ENCODE peak calls at places on chromosomes 4 and X, in nine cellular contexts. T, X, F, O, E, K, D, U and G are unnamed samples.

GRCh38 chr4:99679204-99679603 is 21.6 kb upstream of the C4orf54 start:
- DNase-seq in X (no peak), K (no peak), T (no peak), E (no peak), O (no peak), F (no peak), D (no peak), U (no peak), G (no peak)

GRCh38 chr4:13540446-13541175 is 3.7 kb downstream of the NKX3-2 start:
- DNase-seq in X (no peak), U (no peak), D (no peak), T (no peak), F (no peak), K (no peak), E (no peak), O (no peak), G (peak)

GRCh38 chr4:66639361-66639760 is 905.9 kb downstream of the CENPC start:
- DNase-seq in K (peak), X (no peak), D (no peak), E (no peak), U (no peak), T (no peak), O (peak), F (no peak), G (no peak)

GRCh38 chrX:36683507-36683906 is 324.7 kb upstream of the FAM47C start:
- DNase-seq in T (no peak), F (no peak), O (no peak), U (no peak), E (no peak), D (no peak), K (no peak), X (no peak), G (no peak)

GRCh38 chr4:104345598-104346242 is 149.0 kb downstream of the CXXC4 start:
- DNase-seq in D (no peak), E (no peak), U (no peak), T (no peak), F (no peak), X (no peak), O (no peak), K (no peak), G (no peak)

GRCh38 chr4:22997358-22998224 is 304.9 kb downstream of the GBA3 start:
- DNase-seq in U (no peak), K (no peak), D (no peak), E (no peak), F (no peak), X (no peak), O (no peak), T (no peak), G (no peak)

GRCh38 chr4:152680988-152681731 is 1.4 kb upstream of the TMEM154 start:
- DNase-seq in F (no peak), E (peak), O (no peak), T (peak), U (peak), K (peak), X (no peak), D (peak), G (no peak)

GRCh38 chrX:137926090-137926489 is 360.2 kb downstream of the ZIC3 start:
- DNase-seq in D (peak), F (no peak), E (no peak), T (no peak), U (no peak), K (no peak), O (peak), X (no peak), G (no peak)

GRCh38 chr4:184011810-184012209 is 106.7 kb downstream of the STOX2 start:
- DNase-seq in F (no peak), D (no peak), O (no peak), T (no peak), E (no peak), K (no peak), U (no peak), X (no peak), G (no peak)

GRCh38 chr4:16818005-16818404 is 80.4 kb downstream of the LDB2 start:
- DNase-seq in F (no peak), T (no peak), D (no peak), U (no peak), X (no peak), O (no peak), E (no peak), K (no peak), G (no peak)

GRCh38 chr4:186472948-186473347 is 82.4 kb downstream of the MTNR1A start:
- DNase-seq in T (peak), D (peak), E (no peak), X (no peak), K (peak), O (no peak), U (peak), F (no peak), G (no peak)

GRCh38 chr4:24229976-24230375 is 340.1 kb upstream of the PPARGC1A start:
- DNase-seq in D (no peak), X (no peak), O (no peak), U (no peak), T (peak), E (no peak), F (no peak), K (peak), G (no peak)

GRCh38 chr4:52200339-52200725 is 149.2 kb downstream of the SPATA18 start:
- DNase-seq in E (no peak), F (no peak), T (no peak), X (no peak), U (no peak), D (no peak), O (no peak), K (no peak), G (no peak)

GRCh38 chr4:15729910-15730533 is 27.2 kb downstream of the BST1 start:
- DNase-seq in U (peak), K (no peak), E (no peak), X (no peak), T (peak), F (no peak), O (no peak), D (peak), G (peak)

GRCh38 chr4:112145820-112146813 is 863 bp downstream of the FAM241A start:
- DNase-seq in F (peak), O (no peak), U (no peak), E (no peak), K (no peak), X (no peak), T (peak), D (peak), G (peak)

GRCh38 chrX:14064632-14065432 is 35.1 kb upstream of the GEMIN8 start:
- DNase-seq in O (no peak), E (no peak), F (no peak), T (no peak), U (peak), K (no peak), X (no peak), D (peak), G (peak)

GRCh38 chr4:163591614-163592020 is 97.1 kb downstream of the TMA16 start:
- DNase-seq in F (no peak), X (no peak), U (no peak), E (no peak), T (no peak), D (peak), O (no peak), K (no peak), G (no peak)

GRCh38 chr4:3518511-3518880 is 13.7 kb downstream of the LRPAP1 start:
- DNase-seq in X (peak), F (no peak), T (no peak), K (no peak), D (no peak), U (no peak), O (no peak), E (no peak), G (no peak)

GRCh38 chr4:64564126-64564525 is 154.9 kb upstream of the TECRL start:
- DNase-seq in E (no peak), U (no peak), X (no peak), T (no peak), O (no peak), D (no peak), K (no peak), F (no peak), G (no peak)

GRCh38 chr4:97656034-97656720 is 487.1 kb downstream of the STPG2 start:
- DNase-seq in T (no peak), D (peak), X (no peak), E (no peak), K (peak), F (no peak), U (peak), O (no peak), G (no peak)

GRCh38 chr4:168550071-168550766 is 53.4 kb downstream of the PALLD start:
- DNase-seq in U (no peak), E (no peak), X (no peak), T (no peak), D (no peak), K (no peak), F (no peak), O (no peak), G (no peak)

GRCh38 chr4:148196168-148196567 is 246.0 kb downstream of the NR3C2 start:
- DNase-seq in D (no peak), T (no peak), X (no peak), U (no peak), F (no peak), O (no peak), E (no peak), K (no peak), G (no peak)

GRCh38 chr4:22237846-22238513 is 277.9 kb downstream of the ADGRA3 start:
- DNase-seq in U (no peak), T (no peak), K (no peak), F (no peak), O (no peak), E (no peak), X (peak), D (no peak), G (peak)

GRCh38 chr4:575281-576141 is 584 bp downstream of the TMEM271 start:
- DNase-seq in X (peak), D (peak), U (no peak), F (no peak), K (no peak), E (no peak), T (no peak), O (no peak), G (no peak)

GRCh38 chr4:88630756-88631155 is 38.5 kb downstream of the HERC3 start:
- DNase-seq in X (no peak), D (no peak), F (no peak), U (peak), E (no peak), O (no peak), K (no peak), T (peak), G (no peak)

GRCh38 chrX:77442728-77443127 is 4.5 kb upstream of the FGF16 start:
- DNase-seq in O (no peak), K (peak), D (no peak), T (peak), U (no peak), F (no peak), E (no peak), X (no peak), G (no peak)

GRCh38 chr4:145828802-145829485 is 109.7 kb downstream of the ZNF827 start:
- DNase-seq in U (no peak), T (no peak), O (no peak), F (no peak), E (no peak), D (no peak), X (no peak), K (no peak), G (no peak)

GRCh38 chrX:34437586-34437985 is 219.5 kb downstream of the TMEM47 start:
- DNase-seq in X (no peak), T (no peak), D (no peak), U (no peak), F (no peak), E (no peak), K (no peak), O (no peak), G (no peak)

GRCh38 chrX:24396930-24397277 is 36.5 kb downstream of the SUPT20HL1 start:
- DNase-seq in E (no peak), T (no peak), F (no peak), O (no peak), U (no peak), X (no peak), K (no peak), D (no peak), G (no peak)

GRCh38 chr4:16289872-16290554 is 63.7 kb upstream of the TAPT1 start:
- DNase-seq in X (no peak), E (no peak), T (peak), F (no peak), K (no peak), U (peak), D (peak), O (no peak), G (peak)

GRCh38 chrX:107467271-107467670 is 17.8 kb downstream of the FRMPD3 start:
- DNase-seq in D (no peak), K (no peak), T (no peak), F (no peak), O (no peak), E (no peak), U (no peak), X (no peak), G (no peak)

GRCh38 chr4:113469926-113470325 is 291.6 kb downstream of the CAMK2D start:
- DNase-seq in T (no peak), E (no peak), U (no peak), K (no peak), F (no peak), D (no peak), X (no peak), O (no peak), G (peak)

GRCh38 chrX:91434351-91435168 is at the start of gene PABPC5:
- DNase-seq in X (peak), F (no peak), T (no peak), E (no peak), O (peak), U (no peak), D (no peak), K (no peak), G (no peak)

GRCh38 chr4:121428721-121429120 is 47.9 kb upstream of the QRFPR start:
- DNase-seq in X (no peak), T (peak), O (no peak), E (no peak), F (no peak), D (no peak), U (no peak), K (peak), G (no peak)

GRCh38 chrX:108020631-108021030 is 24.2 kb upstream of the VSIG1 start:
- DNase-seq in T (peak), O (no peak), K (no peak), E (no peak), D (peak), F (no peak), X (no peak), U (peak), G (no peak)

GRCh38 chr4:4762909-4763814 is 96.3 kb upstream of the MSX1 start:
- DNase-seq in D (peak), T (no peak), E (no peak), X (no peak), O (no peak), U (no peak), K (no peak), F (no peak), G (no peak)

GRCh38 chr4:52234539-52235174 is 183.6 kb downstream of the SPATA18 start:
- DNase-seq in T (no peak), X (no peak), K (peak), D (peak), O (no peak), F (no peak), U (peak), E (no peak), G (peak)

GRCh38 chr4:76083386-76083785 is 8.9 kb downstream of the ART3 start:
- DNase-seq in E (no peak), D (no peak), U (no peak), F (no peak), K (no peak), O (no peak), X (no peak), T (no peak), G (no peak)

GRCh38 chr4:148163011-148163410 is 279.2 kb downstream of the NR3C2 start:
- DNase-seq in D (no peak), O (no peak), U (no peak), F (no peak), K (no peak), T (no peak), X (no peak), E (no peak), G (no peak)